ENCODE peak calls at places on chromosomes 11 and 22, in five cellular contexts. Q, X, W, P and R are unnamed samples.
A peak's percentile ranks its signal among the peaks of the same experiment; 100 is the strongest.

GRCh38 chr22:34429314-34429713 is 509.0 kb upstream of the LARGE1 start:
- DNase-seq in Q (no peak), X (peak; percentile 16), W (no peak), P (no peak), R (no peak)

GRCh38 chr11:46489668-46490560 is 98.3 kb upstream of the CHRM4 start:
- DNase-seq in Q (no peak), X (peak; percentile 79), W (no peak), P (no peak), R (peak; percentile 31)

GRCh38 chr11:59173080-59173963 is 1.4 kb downstream of the DTX4 start:
- DNase-seq in Q (no peak), X (peak; percentile 82), W (no peak), P (peak; percentile 22), R (peak; percentile 52)

GRCh38 chr11:127926721-127927120 is 660.6 kb downstream of the ETS1 start:
- DNase-seq in Q (no peak), X (no peak), W (no peak), P (no peak), R (no peak)

GRCh38 chr22:42396621-42397331 is 35.4 kb downstream of the NFAM1 start:
- DNase-seq in Q (no peak), X (no peak), W (no peak), P (no peak), R (no peak)

GRCh38 chr11:107182983-107183382 is 164.7 kb upstream of the GUCY1A2 start:
- DNase-seq in Q (no peak), X (no peak), W (no peak), P (no peak), R (no peak)

GRCh38 chr11:11115475-11115874 is 237.6 kb downstream of the CSNK2A3 start:
- DNase-seq in Q (no peak), X (no peak), W (no peak), P (no peak), R (no peak)

GRCh38 chr22:22164541-22165272 is 79.9 kb upstream of the VPREB1 start:
- DNase-seq in Q (no peak), X (peak; percentile 25), W (no peak), P (no peak), R (no peak)

GRCh38 chr22:25490869-25491268 is 73.6 kb upstream of the GRK3 start:
- DNase-seq in Q (no peak), X (no peak), W (no peak), P (no peak), R (no peak)

GRCh38 chr11:6468712-6469495 is 4.8 kb downstream of the TRIM3 start:
- DNase-seq in Q (no peak), X (peak; percentile 98), W (peak; percentile 88), P (peak; percentile 89), R (peak; percentile 89)

GRCh38 chr22:32805586-32805881 is 4.0 kb downstream of the TIMP3 start:
- DNase-seq in Q (no peak), X (no peak), W (no peak), P (no peak), R (no peak)

GRCh38 chr22:32804823-32805585 is 3.5 kb downstream of the TIMP3 start:
- DNase-seq in Q (no peak), X (no peak), W (no peak), P (peak; percentile 40), R (no peak)

GRCh38 chr22:32803020-32803758 is 1.7 kb downstream of the TIMP3 start:
- DNase-seq in Q (no peak), X (peak; percentile 65), W (no peak), P (no peak), R (no peak)

GRCh38 chr22:32802291-32802826 is 854 bp downstream of the TIMP3 start:
- DNase-seq in Q (no peak), X (no peak), W (no peak), P (no peak), R (no peak)

DNA sequence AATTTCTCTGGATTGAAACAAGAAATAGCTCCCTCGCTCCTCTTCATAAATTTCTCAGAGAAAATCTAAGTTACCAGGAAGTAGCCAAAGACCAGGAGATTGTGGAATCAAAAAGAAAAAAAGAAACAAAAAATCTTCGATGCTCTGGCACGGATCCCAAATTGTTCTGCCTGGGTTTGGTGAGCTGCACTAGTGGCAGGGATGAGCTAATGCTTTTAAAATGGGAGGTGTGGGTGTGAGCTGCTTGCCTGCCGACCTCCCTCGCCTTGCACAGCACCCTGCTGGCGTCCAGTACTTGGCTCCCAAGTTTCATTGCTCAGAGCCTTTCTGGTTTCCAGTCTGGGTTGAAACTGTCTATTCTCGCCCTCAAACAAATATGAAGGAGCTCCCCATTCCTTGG is 2.5 kb downstream of the TIMP3 start:
- DNase-seq in Q (no peak), X (no peak), W (no peak), P (no peak), R (no peak)
- H3K27ac ChIP-seq in Q (no peak overlapping the region), X (no peak overlapping the region), W (no peak overlapping the region), P (peak overlapping the region; percentile 88), R (no peak overlapping the region)

GRCh38 chr22:36953239-36954080 is 40.0 kb downstream of the CSF2RB start:
- DNase-seq in Q (no peak), X (no peak), W (no peak), P (no peak), R (no peak)

GRCh38 chr22:36950797-36951590 is 37.6 kb downstream of the CSF2RB start:
- DNase-seq in Q (no peak), X (no peak), W (no peak), P (no peak), R (no peak)

GRCh38 chr22:36948273-36949055 is 35.0 kb downstream of the CSF2RB start:
- DNase-seq in Q (no peak), X (no peak), W (no peak), P (no peak), R (no peak)

GRCh38 chr22:36954251-36955014 is 41.0 kb downstream of the CSF2RB start:
- DNase-seq in Q (no peak), X (no peak), W (no peak), P (no peak), R (no peak)

GRCh38 chr22:36951746-36952145 is 38.3 kb downstream of the CSF2RB start:
- DNase-seq in Q (no peak), X (no peak), W (no peak), P (no peak), R (no peak)
- H3K4me1 ChIP-seq in Q (no peaks in the 10 kb centered on the region), X (no peaks in the 10 kb centered on the region), W (peaks cover 2% of the 10 kb centered on the region), P (no peaks in the 10 kb centered on the region), R (no peaks in the 10 kb centered on the region)

GRCh38 chr22:38455530-38456271 is 702 bp upstream of the KCNJ4 start:
- DNase-seq in Q (no peak), X (peak; percentile 56), W (peak; percentile 73), P (peak; percentile 66), R (peak; percentile 65)
- H3K4me3 ChIP-seq in Q (peak overlapping the region; percentile 32), X (peak overlapping the region; percentile 22), W (peak overlapping the region; percentile 55), P (peak overlapping the region; percentile 52), R (peak overlapping the region; percentile 65)

GRCh38 chr11:65152157-65152556 is 17.8 kb upstream of the SYVN1 start:
- DNase-seq in Q (no peak), X (no peak), W (no peak), P (no peak), R (no peak)
- H3K27ac ChIP-seq in Q (no peak overlapping the region), X (no peak overlapping the region), W (no peak overlapping the region), P (no peak overlapping the region), R (no peak overlapping the region)

GRCh38 chr22:46054091-46054877 is 77.3 kb upstream of the WNT7B start:
- DNase-seq in Q (peak; percentile 39), X (no peak), W (no peak), P (peak; percentile 77), R (peak; percentile 66)
- H3K4me1 ChIP-seq in Q (peaks cover 35% of the 10 kb centered on the region), X (no peaks in the 10 kb centered on the region), W (no peaks in the 10 kb centered on the region), P (peaks cover 35% of the 10 kb centered on the region), R (peaks cover 7% of the 10 kb centered on the region)

GRCh38 chr11:1746956-1747752 is 3.2 kb downstream of the IFITM10 start:
- DNase-seq in Q (no peak), X (no peak), W (no peak), P (no peak), R (no peak)

GRCh38 chr11:1747753-1748466 is 2.5 kb downstream of the IFITM10 start:
- DNase-seq in Q (no peak), X (no peak), W (no peak), P (peak; percentile 42), R (no peak)

GRCh38 chr11:1749787-1750351 is 526 bp downstream of the IFITM10 start:
- DNase-seq in Q (no peak), X (no peak), W (no peak), P (no peak), R (no peak)

GRCh38 chr11:1749020-1749758 is 1.2 kb downstream of the IFITM10 start:
- DNase-seq in Q (no peak), X (no peak), W (no peak), P (peak; percentile 32), R (no peak)

GRCh38 chr11:1748467-1749019 is 1.9 kb downstream of the IFITM10 start:
- DNase-seq in Q (no peak), X (no peak), W (no peak), P (no peak), R (no peak)
- H3K4me3 ChIP-seq in Q (no peak overlapping the region), X (no peak overlapping the region), W (no peak overlapping the region), P (peak overlapping the region; percentile 27), R (no peak overlapping the region)

GRCh38 chr11:78039391-78039918 is 16.4 kb upstream of the KCTD14 start:
- DNase-seq in Q (no peak), X (no peak), W (no peak), P (no peak), R (no peak)
- H3K27ac ChIP-seq in Q (no peak overlapping the region), X (no peak overlapping the region), W (no peak overlapping the region), P (peak overlapping the region; percentile 68), R (peak overlapping the region; percentile 89)